ENCODE peak calls at places on chromosomes 3 and 15, in ten cellular contexts. B is activated CD4-positive, CD25-positive, alpha-beta regulatory T cell; Z is bronchial epithelial cell; R is activated CD4-positive, alpha-beta T cell treated with anti-CD3 and anti-CD28 coated beads, Interleukin-2, amount 10 ng/mL, durations not matched to agents 7 days and 5 days; X is Ammon's horn; M is GM19239; P is astrocyte; E is ovary; S is NCI-H748 treated with DMSO at 0.1 percent for 48 hours; J is SHP77. T is an unnamed sample.

GRCh38 chr3:55202320-55202719 is 274.5 kb upstream of the LRTM1 start:
- DNase-seq in B (no peak), X (no peak), E (no peak), P (peak), R (no peak), S (no peak), J (no peak), Z (peak), M (no peak), T (peak)

GRCh38 chr3:195532345-195532744 is 10.8 kb downstream of the PPP1R2 start:
- DNase-seq in S (no peak), R (no peak), X (no peak), Z (no peak), J (no peak), M (no peak), P (no peak), E (no peak), B (no peak), T (no peak)

GRCh38 chr3:27943106-27943505 is 221.0 kb upstream of the EOMES start:
- DNase-seq in J (peak), S (no peak), X (no peak), P (no peak), R (no peak), B (no peak), Z (peak), M (no peak), E (no peak), T (peak)

GRCh38 chr3:107211608-107212007 is 165.6 kb upstream of the CCDC54 start:
- DNase-seq in E (no peak), S (no peak), P (no peak), R (no peak), J (no peak), M (no peak), B (no peak), X (no peak), Z (peak), T (peak)

GRCh38 chr3:155018621-155019330 is 61.3 kb upstream of the MME start:
- DNase-seq in M (no peak), X (no peak), R (no peak), P (no peak), E (no peak), B (no peak), Z (peak), S (no peak), J (no peak), T (peak)

GRCh38 chr3:122322095-122323075 is 2.7 kb upstream of the CSTA start:
- DNase-seq in R (peak), Z (no peak), P (no peak), B (no peak), S (no peak), E (no peak), X (no peak), J (no peak), M (no peak), T (no peak)

GRCh38 chr3:104907507-104907906 is 459.2 kb upstream of the ALCAM start:
- DNase-seq in E (no peak), R (no peak), J (no peak), Z (peak), B (no peak), M (no peak), X (no peak), P (peak), S (no peak), T (peak)

GRCh38 chr3:185176756-185177359 is 24.0 kb upstream of the C3orf70 start:
- DNase-seq in M (no peak), P (no peak), S (no peak), B (no peak), Z (peak), J (peak), X (peak), E (peak), R (peak), T (peak)

GRCh38 chr3:32453346-32453745 is 49.3 kb downstream of the CMTM6 start:
- DNase-seq in B (no peak), E (no peak), S (no peak), M (no peak), Z (no peak), X (no peak), J (no peak), R (no peak), P (peak), T (peak)

GRCh38 chr15:91271565-91272153 is 171.6 kb downstream of the SV2B start:
- DNase-seq in P (peak), Z (peak), R (peak), S (peak), E (peak), M (peak), J (peak), B (peak), X (peak), T (peak)

GRCh38 chr3:195773956-195774537 is 37.7 kb downstream of the MUC4 start:
- DNase-seq in B (no peak), E (peak), M (no peak), Z (no peak), X (no peak), P (no peak), S (no peak), J (no peak), R (peak), T (no peak)

GRCh38 chr15:51051776-51052175 is 42.9 kb downstream of the TNFAIP8L3 start:
- DNase-seq in J (no peak), Z (no peak), S (no peak), R (no peak), X (peak), P (peak), E (no peak), M (no peak), B (no peak), T (no peak)

GRCh38 chr15:77966540-77967290 is 110.8 kb downstream of the TBC1D2B start:
- DNase-seq in P (peak), E (no peak), Z (peak), B (peak), S (no peak), R (peak), M (no peak), J (peak), X (peak), T (peak)

GRCh38 chr3:164199982-164200823 is 878.1 kb downstream of the SI start:
- DNase-seq in S (no peak), E (no peak), B (no peak), R (no peak), X (no peak), P (no peak), M (no peak), Z (peak), J (no peak), T (no peak)

GRCh38 chr15:46555547-46555946 is 920.7 kb downstream of the SQOR start:
- DNase-seq in M (no peak), R (no peak), B (no peak), E (no peak), X (no peak), J (no peak), Z (no peak), S (no peak), P (no peak), T (no peak)

GRCh38 chr3:20027136-20027535 is 13.1 kb upstream of the KAT2B start:
- DNase-seq in X (no peak), Z (peak), M (no peak), S (no peak), B (no peak), R (no peak), P (no peak), E (no peak), J (no peak), T (no peak)

GRCh38 chr3:32123620-32124019 is 17.2 kb downstream of the GPD1L start:
- DNase-seq in M (no peak), S (no peak), Z (no peak), E (no peak), R (no peak), J (no peak), B (no peak), X (no peak), P (no peak), T (no peak)

GRCh38 chr15:90558182-90558581 is 28.5 kb downstream of the CRTC3 start:
- DNase-seq in S (no peak), P (no peak), Z (no peak), M (no peak), R (no peak), E (no peak), B (no peak), J (no peak), X (no peak), T (no peak)

GRCh38 chr3:50652709-50653108 is 22.0 kb upstream of the DOCK3 start:
- DNase-seq in E (no peak), R (peak), M (peak), S (no peak), B (peak), X (no peak), P (no peak), J (peak), Z (peak), T (peak)

GRCh38 chr3:170585008-170585936 is 603 bp downstream of the SLC7A14 start:
- DNase-seq in J (peak), R (no peak), M (no peak), X (no peak), S (no peak), E (peak), P (no peak), B (no peak), Z (no peak), T (no peak)

GRCh38 chr3:194121881-194122280 is 14.1 kb upstream of the HES1 start:
- DNase-seq in J (no peak), P (peak), M (no peak), B (no peak), Z (peak), S (no peak), X (no peak), R (no peak), E (no peak), T (peak)

GRCh38 chr3:112303811-112304325 is 9.9 kb upstream of the SLC9C1 start:
- DNase-seq in E (no peak), Z (peak), P (peak), S (no peak), R (peak), X (peak), B (no peak), M (no peak), J (no peak), T (peak)

GRCh38 chr15:25391971-25392733 is 46.7 kb downstream of the UBE3A start:
- DNase-seq in B (no peak), J (no peak), X (no peak), E (no peak), Z (peak), M (no peak), P (peak), S (no peak), R (no peak), T (peak)

GRCh38 chr15:44719293-44719999 is 8.1 kb downstream of the B2M start:
- DNase-seq in M (no peak), E (no peak), R (peak), X (no peak), Z (no peak), B (peak), P (peak), J (no peak), S (no peak), T (no peak)

GRCh38 chr3:143847787-143848631 is at the start of gene SLC9A9:
- DNase-seq in Z (peak), M (peak), E (no peak), B (peak), X (peak), J (peak), R (peak), S (peak), P (peak), T (peak)

GRCh38 chr3:94065819-94066218 is 3.0 kb downstream of the NSUN3 start:
- DNase-seq in J (no peak), X (no peak), P (no peak), S (no peak), Z (no peak), R (no peak), M (no peak), B (no peak), E (no peak), T (no peak)

GRCh38 chr3:117666827-117667226 is 957.2 kb downstream of the TUSC7 start:
- DNase-seq in P (no peak), X (no peak), R (no peak), Z (no peak), E (no peak), M (no peak), S (no peak), J (no peak), B (no peak), T (no peak)

GRCh38 chr3:187456268-187456667 is 88.1 kb downstream of the RTP4 start:
- DNase-seq in R (no peak), M (no peak), X (peak), B (no peak), J (no peak), S (no peak), Z (no peak), E (peak), P (no peak), T (peak)

GRCh38 chr3:78728406-78729145 is 1039.2 kb downstream of the ROBO1 start:
- DNase-seq in P (peak), J (peak), B (no peak), S (peak), X (peak), Z (peak), R (no peak), E (peak), M (no peak), T (peak)

GRCh38 chr3:31699309-31699953 is 166.7 kb downstream of the STT3B start:
- DNase-seq in E (no peak), S (no peak), J (no peak), P (no peak), B (no peak), M (no peak), X (no peak), Z (peak), R (no peak), T (peak)

GRCh38 chr3:190591080-190591479 is 77.2 kb downstream of the IL1RAP start:
- DNase-seq in M (no peak), B (no peak), J (no peak), R (no peak), X (no peak), P (no peak), Z (no peak), S (no peak), E (no peak), T (no peak)